ENCODE peak calls at places on chromosomes 3 and 15, in five cellular contexts. One of them, this sample, is unnamed.
A peak's percentile ranks its signal among the peaks of the same experiment; 100 is the strongest.

GRCh38 chr15:69782809-69783208 is 314.9 kb downstream of the TLE3 start:
- DNase-seq in CD8-positive, alpha-beta memory T cell: no peak
- DNase-seq in SK-N-SH: no peak
- DNase-seq in CD8-positive, alpha-beta T cell: no peak
- DNase-seq in ovary: no peak
- DNase-seq in this sample: peak; percentile 74

GRCh38 chr3:54062546-54062945 is 59.8 kb upstream of the CACNA2D3 start:
- DNase-seq in CD8-positive, alpha-beta memory T cell: no peak
- DNase-seq in SK-N-SH: no peak
- DNase-seq in CD8-positive, alpha-beta T cell: no peak
- DNase-seq in ovary: no peak
- DNase-seq in this sample: no peak

GRCh38 chr3:14770591-14770990 is 48.2 kb upstream of the FGD5 start:
- DNase-seq in CD8-positive, alpha-beta memory T cell: no peak
- DNase-seq in SK-N-SH: peak; percentile 12
- DNase-seq in CD8-positive, alpha-beta T cell: no peak
- DNase-seq in ovary: no peak
- DNase-seq in this sample: no peak

GRCh38 chr15:51444807-51445206 is 103.4 kb downstream of the GLDN start:
- DNase-seq in CD8-positive, alpha-beta memory T cell: no peak
- DNase-seq in SK-N-SH: no peak
- DNase-seq in CD8-positive, alpha-beta T cell: no peak
- DNase-seq in ovary: no peak
- DNase-seq in this sample: no peak

GRCh38 chr15:57439128-57440030 is 63.1 kb downstream of the CGNL1 start:
- DNase-seq in CD8-positive, alpha-beta memory T cell: no peak
- DNase-seq in SK-N-SH: no peak
- DNase-seq in CD8-positive, alpha-beta T cell: no peak
- DNase-seq in ovary: no peak
- DNase-seq in this sample: no peak

GRCh38 chr3:32421991-32422859 is 30.6 kb downstream of the CMTM7 start:
- DNase-seq in CD8-positive, alpha-beta memory T cell: no peak
- DNase-seq in SK-N-SH: peak; percentile 43
- DNase-seq in CD8-positive, alpha-beta T cell: no peak
- DNase-seq in ovary: peak; percentile 77
- DNase-seq in this sample: peak; percentile 26

GRCh38 chr3:51982352-51982837 is 940 bp upstream of the ACY1 start:
- DNase-seq in CD8-positive, alpha-beta memory T cell: peak; percentile 23
- DNase-seq in SK-N-SH: peak; percentile 87
- DNase-seq in CD8-positive, alpha-beta T cell: no peak
- DNase-seq in ovary: no peak
- DNase-seq in this sample: peak; percentile 40

GRCh38 chr15:96102631-96103030 is 227.9 kb upstream of the NR2F2 start:
- DNase-seq in CD8-positive, alpha-beta memory T cell: no peak
- DNase-seq in SK-N-SH: no peak
- DNase-seq in CD8-positive, alpha-beta T cell: no peak
- DNase-seq in ovary: no peak
- DNase-seq in this sample: no peak

GRCh38 chr3:77256584-77257488 is 216.9 kb downstream of the ROBO2 start:
- DNase-seq in CD8-positive, alpha-beta memory T cell: no peak
- DNase-seq in SK-N-SH: no peak
- DNase-seq in CD8-positive, alpha-beta T cell: no peak
- DNase-seq in ovary: no peak
- DNase-seq in this sample: peak; percentile 43

GRCh38 chr15:90571063-90571541 is 41.4 kb downstream of the CRTC3 start:
- DNase-seq in CD8-positive, alpha-beta memory T cell: no peak
- DNase-seq in SK-N-SH: no peak
- DNase-seq in CD8-positive, alpha-beta T cell: no peak
- DNase-seq in ovary: no peak
- DNase-seq in this sample: no peak

GRCh38 chr3:183265713-183266417 is 12.8 kb downstream of the B3GNT5 start:
- DNase-seq in CD8-positive, alpha-beta memory T cell: no peak
- DNase-seq in SK-N-SH: no peak
- DNase-seq in CD8-positive, alpha-beta T cell: no peak
- DNase-seq in ovary: no peak
- DNase-seq in this sample: no peak

GRCh38 chr3:31091748-31092147 is 197.3 kb upstream of the GADL1 start:
- DNase-seq in CD8-positive, alpha-beta memory T cell: no peak
- DNase-seq in SK-N-SH: no peak
- DNase-seq in CD8-positive, alpha-beta T cell: no peak
- DNase-seq in ovary: no peak
- DNase-seq in this sample: no peak

GRCh38 chr3:31081031-31081662 is 186.7 kb upstream of the GADL1 start:
- DNase-seq in CD8-positive, alpha-beta memory T cell: no peak
- DNase-seq in SK-N-SH: no peak
- DNase-seq in CD8-positive, alpha-beta T cell: no peak
- DNase-seq in ovary: no peak
- DNase-seq in this sample: no peak

DNA sequence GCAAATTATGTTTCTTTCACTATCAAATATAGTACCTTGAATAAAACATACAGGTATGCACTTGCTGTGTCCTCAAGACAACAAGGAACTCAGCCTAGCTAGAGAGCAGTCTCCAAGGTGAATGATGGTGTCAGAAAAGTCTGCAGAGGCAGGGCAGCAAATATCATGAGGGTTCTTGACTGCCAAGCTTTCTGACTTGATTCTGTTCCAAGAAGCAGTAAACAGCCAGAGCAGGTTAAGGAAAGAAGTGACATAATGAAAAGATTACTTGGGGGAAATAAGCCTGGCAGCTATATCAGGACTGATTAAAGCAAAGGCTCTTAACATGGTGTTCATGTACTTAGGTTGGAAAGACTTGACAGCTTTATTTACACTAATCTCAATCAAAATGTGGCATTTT is 192.2 kb upstream of the GADL1 start:
- DNase-seq in CD8-positive, alpha-beta memory T cell: no peak
- DNase-seq in SK-N-SH: no peak
- DNase-seq in CD8-positive, alpha-beta T cell: no peak
- DNase-seq in ovary: no peak
- DNase-seq in this sample: no peak
- H3K4me3 ChIP-seq in CD8-positive, alpha-beta memory T cell: no peak overlapping the region
- H3K4me3 ChIP-seq in SK-N-SH: no peak overlapping the region
- H3K4me3 ChIP-seq in CD8-positive, alpha-beta T cell: no peak overlapping the region
- H3K4me3 ChIP-seq in ovary: no peak overlapping the region
- H3K4me3 ChIP-seq in this sample: no peak overlapping the region

GRCh38 chr15:25812073-25812472 is 51.1 kb downstream of the ATP10A start:
- DNase-seq in CD8-positive, alpha-beta memory T cell: no peak
- DNase-seq in SK-N-SH: no peak
- DNase-seq in CD8-positive, alpha-beta T cell: no peak
- DNase-seq in ovary: no peak
- DNase-seq in this sample: no peak
- H3K4me3 ChIP-seq in CD8-positive, alpha-beta memory T cell: peak overlapping the region; percentile 24
- H3K4me3 ChIP-seq in SK-N-SH: no peak overlapping the region
- H3K4me3 ChIP-seq in CD8-positive, alpha-beta T cell: peak overlapping the region; percentile 27
- H3K4me3 ChIP-seq in ovary: no peak overlapping the region
- H3K4me3 ChIP-seq in this sample: no peak overlapping the region

GRCh38 chr15:75136758-75137157 is 64.9 kb upstream of the C15orf39 start:
- DNase-seq in CD8-positive, alpha-beta memory T cell: no peak
- DNase-seq in SK-N-SH: no peak
- DNase-seq in CD8-positive, alpha-beta T cell: no peak
- DNase-seq in ovary: no peak
- DNase-seq in this sample: no peak

GRCh38 chr15:75134748-75135147 is 66.9 kb upstream of the C15orf39 start:
- DNase-seq in CD8-positive, alpha-beta memory T cell: no peak
- DNase-seq in SK-N-SH: no peak
- DNase-seq in CD8-positive, alpha-beta T cell: no peak
- DNase-seq in ovary: no peak
- DNase-seq in this sample: no peak

GRCh38 chr15:75140080-75140879 is 61.4 kb upstream of the C15orf39 start:
- DNase-seq in CD8-positive, alpha-beta memory T cell: no peak
- DNase-seq in SK-N-SH: no peak
- DNase-seq in CD8-positive, alpha-beta T cell: no peak
- DNase-seq in ovary: no peak
- DNase-seq in this sample: no peak

GRCh38 chr15:75136118-75136517 is 65.6 kb upstream of the C15orf39 start:
- DNase-seq in CD8-positive, alpha-beta memory T cell: no peak
- DNase-seq in SK-N-SH: no peak
- DNase-seq in CD8-positive, alpha-beta T cell: no peak
- DNase-seq in ovary: no peak
- DNase-seq in this sample: no peak

GRCh38 chr15:75138016-75138999 is 63.4 kb upstream of the C15orf39 start:
- DNase-seq in CD8-positive, alpha-beta memory T cell: no peak
- DNase-seq in SK-N-SH: no peak
- DNase-seq in CD8-positive, alpha-beta T cell: no peak
- DNase-seq in ovary: no peak
- DNase-seq in this sample: no peak
- H3K4me3 ChIP-seq in CD8-positive, alpha-beta memory T cell: no peak overlapping the region
- H3K4me3 ChIP-seq in SK-N-SH: no peak overlapping the region
- H3K4me3 ChIP-seq in CD8-positive, alpha-beta T cell: no peak overlapping the region
- H3K4me3 ChIP-seq in ovary: no peak overlapping the region
- H3K4me3 ChIP-seq in this sample: no peak overlapping the region

DNA sequence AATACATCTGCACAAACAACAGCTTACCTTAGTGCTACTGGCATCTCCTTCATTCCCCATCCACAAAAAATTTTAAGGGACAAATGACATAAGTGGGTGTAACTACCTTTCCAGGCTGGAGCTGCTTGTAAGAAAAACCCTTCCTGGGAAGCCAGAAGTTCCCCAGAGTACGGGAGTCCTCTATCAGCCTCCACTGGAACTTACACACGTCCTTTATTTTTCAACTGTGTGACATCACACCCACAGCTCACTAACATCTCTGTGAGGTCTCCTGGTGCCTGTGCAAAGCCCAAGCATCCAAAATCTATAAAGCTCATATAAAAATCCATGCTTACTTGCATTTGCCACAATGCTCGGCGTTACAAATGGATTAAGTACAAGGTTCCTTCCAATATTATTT is 27.6 kb downstream of the LRIG1 start:
- DNase-seq in CD8-positive, alpha-beta memory T cell: no peak
- DNase-seq in SK-N-SH: no peak
- DNase-seq in CD8-positive, alpha-beta T cell: no peak
- DNase-seq in ovary: no peak
- DNase-seq in this sample: no peak
- H3K4me3 ChIP-seq in CD8-positive, alpha-beta memory T cell: no peak overlapping the region
- H3K4me3 ChIP-seq in SK-N-SH: no peak overlapping the region
- H3K4me3 ChIP-seq in CD8-positive, alpha-beta T cell: no peak overlapping the region
- H3K4me3 ChIP-seq in ovary: no peak overlapping the region
- H3K4me3 ChIP-seq in this sample: no peak overlapping the region

GRCh38 chr3:86929046-86929445 is 61.9 kb downstream of the VGLL3 start:
- DNase-seq in CD8-positive, alpha-beta memory T cell: no peak
- DNase-seq in SK-N-SH: no peak
- DNase-seq in CD8-positive, alpha-beta T cell: no peak
- DNase-seq in ovary: no peak
- DNase-seq in this sample: no peak
- H3K4me3 ChIP-seq in CD8-positive, alpha-beta memory T cell: no peak overlapping the region
- H3K4me3 ChIP-seq in SK-N-SH: no peak overlapping the region
- H3K4me3 ChIP-seq in CD8-positive, alpha-beta T cell: no peak overlapping the region
- H3K4me3 ChIP-seq in ovary: no peak overlapping the region
- H3K4me3 ChIP-seq in this sample: no peak overlapping the region

DNA sequence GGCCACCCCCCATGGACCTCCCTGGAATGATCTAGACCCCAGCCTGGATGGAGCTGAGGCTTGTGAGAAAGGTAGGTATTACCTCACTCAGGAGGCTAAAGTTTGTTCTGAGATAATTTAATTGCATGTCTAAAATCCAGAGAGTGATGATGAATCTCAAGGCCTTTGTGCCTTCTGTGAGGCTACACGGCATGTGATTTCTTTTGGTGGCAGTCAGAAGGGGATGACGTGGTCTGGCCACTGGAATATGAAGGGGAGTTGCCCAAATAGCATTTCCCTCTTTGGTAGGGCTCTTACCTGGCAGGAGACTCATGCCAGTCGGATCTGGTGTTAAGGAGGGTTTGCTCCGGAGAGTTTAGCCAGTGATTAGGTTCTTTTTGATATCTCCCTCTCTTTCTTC is 2.5 kb downstream of the BAHD1 start:
- DNase-seq in CD8-positive, alpha-beta memory T cell: no peak
- DNase-seq in SK-N-SH: no peak
- DNase-seq in CD8-positive, alpha-beta T cell: no peak
- DNase-seq in ovary: no peak
- DNase-seq in this sample: no peak
- H3K4me3 ChIP-seq in CD8-positive, alpha-beta memory T cell: peak overlapping the region; percentile 35
- H3K4me3 ChIP-seq in SK-N-SH: no peak overlapping the region
- H3K4me3 ChIP-seq in CD8-positive, alpha-beta T cell: no peak overlapping the region
- H3K4me3 ChIP-seq in ovary: no peak overlapping the region
- H3K4me3 ChIP-seq in this sample: peak overlapping the region; percentile 65

DNA sequence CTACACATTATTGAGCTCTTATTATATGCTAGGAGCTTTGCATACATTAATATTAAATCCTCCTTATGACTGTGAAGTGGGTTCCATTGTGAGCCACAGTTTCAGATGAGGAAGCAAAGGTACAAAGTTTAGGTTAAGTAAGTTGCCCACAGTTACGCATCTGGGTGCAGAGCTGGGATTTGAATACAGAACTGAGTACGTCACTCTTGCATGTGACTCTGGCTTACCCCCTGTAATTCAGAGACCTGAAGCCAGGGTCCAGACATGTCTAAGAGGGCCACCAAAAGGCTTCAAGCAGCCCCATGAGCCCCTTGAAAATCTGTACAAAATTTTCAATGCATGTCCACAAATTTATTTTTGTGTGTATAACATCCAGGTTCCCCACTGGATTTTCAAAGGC is 71.8 kb downstream of the KLF15 start:
- DNase-seq in CD8-positive, alpha-beta memory T cell: no peak
- DNase-seq in SK-N-SH: no peak
- DNase-seq in CD8-positive, alpha-beta T cell: no peak
- DNase-seq in ovary: no peak
- DNase-seq in this sample: no peak
- H3K4me3 ChIP-seq in CD8-positive, alpha-beta memory T cell: no peak overlapping the region
- H3K4me3 ChIP-seq in SK-N-SH: no peak overlapping the region
- H3K4me3 ChIP-seq in CD8-positive, alpha-beta T cell: no peak overlapping the region
- H3K4me3 ChIP-seq in ovary: no peak overlapping the region
- H3K4me3 ChIP-seq in this sample: no peak overlapping the region

GRCh38 chr15:52679232-52680040 is at the start of gene ATOSA:
- DNase-seq in CD8-positive, alpha-beta memory T cell: peak; percentile 91
- DNase-seq in SK-N-SH: peak; percentile 95
- DNase-seq in CD8-positive, alpha-beta T cell: peak; percentile 84
- DNase-seq in ovary: peak; percentile 90
- DNase-seq in this sample: peak; percentile 96

GRCh38 chr15:52680756-52681155 is 1.6 kb upstream of the ATOSA start:
- DNase-seq in CD8-positive, alpha-beta memory T cell: no peak
- DNase-seq in SK-N-SH: no peak
- DNase-seq in CD8-positive, alpha-beta T cell: no peak
- DNase-seq in ovary: no peak
- DNase-seq in this sample: no peak

GRCh38 chr15:52681441-52681840 is 2.3 kb upstream of the ATOSA start:
- DNase-seq in CD8-positive, alpha-beta memory T cell: no peak
- DNase-seq in SK-N-SH: no peak
- DNase-seq in CD8-positive, alpha-beta T cell: no peak
- DNase-seq in ovary: no peak
- DNase-seq in this sample: no peak

GRCh38 chr15:52678468-52679231 is 538 bp downstream of the ATOSA start:
- DNase-seq in CD8-positive, alpha-beta memory T cell: peak; percentile 67
- DNase-seq in SK-N-SH: peak; percentile 70
- DNase-seq in CD8-positive, alpha-beta T cell: peak; percentile 52
- DNase-seq in ovary: peak; percentile 75
- DNase-seq in this sample: peak; percentile 62

GRCh38 chr15:52680041-52680391 is 828 bp upstream of the ATOSA start:
- DNase-seq in CD8-positive, alpha-beta memory T cell: no peak
- DNase-seq in SK-N-SH: peak; percentile 20
- DNase-seq in CD8-positive, alpha-beta T cell: no peak
- DNase-seq in ovary: no peak
- DNase-seq in this sample: no peak
- H3K4me3 ChIP-seq in CD8-positive, alpha-beta memory T cell: no peak overlapping the region
- H3K4me3 ChIP-seq in SK-N-SH: peak overlapping the region; percentile 76
- H3K4me3 ChIP-seq in CD8-positive, alpha-beta T cell: peak overlapping the region; percentile 86
- H3K4me3 ChIP-seq in ovary: peak overlapping the region; percentile 98
- H3K4me3 ChIP-seq in this sample: peak overlapping the region; percentile 85

DNA sequence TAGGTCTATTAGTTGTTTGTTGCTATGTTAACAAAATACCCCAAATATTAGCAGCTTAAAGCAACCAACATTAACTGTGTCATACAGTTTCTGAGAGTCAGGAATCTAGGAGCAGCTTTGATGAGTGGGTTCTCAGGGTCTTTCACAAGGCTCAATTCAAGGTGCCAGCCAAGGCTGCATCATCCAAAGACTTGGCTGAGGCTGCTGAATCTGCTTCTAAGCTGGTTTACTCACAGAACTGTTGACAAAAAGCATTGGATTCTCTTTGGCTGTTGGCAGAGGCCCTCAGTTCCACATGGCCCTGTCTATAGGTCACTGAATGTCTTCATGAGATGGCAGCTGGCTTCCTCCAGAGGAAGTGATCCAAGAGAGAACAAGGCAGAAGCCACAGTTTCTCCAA is 40.3 kb upstream of the TSC22D2 start:
- DNase-seq in CD8-positive, alpha-beta memory T cell: no peak
- DNase-seq in SK-N-SH: no peak
- DNase-seq in CD8-positive, alpha-beta T cell: no peak
- DNase-seq in ovary: no peak
- DNase-seq in this sample: no peak
- H3K4me3 ChIP-seq in CD8-positive, alpha-beta memory T cell: no peak overlapping the region
- H3K4me3 ChIP-seq in SK-N-SH: no peak overlapping the region
- H3K4me3 ChIP-seq in CD8-positive, alpha-beta T cell: no peak overlapping the region
- H3K4me3 ChIP-seq in ovary: no peak overlapping the region
- H3K4me3 ChIP-seq in this sample: no peak overlapping the region

This sample was measured in BE2C.